ENCODE peak calls at places on chromosome 14, in four cellular contexts. F is nephron progenitor cell; L is transverse colon; C is activated naive CD4-positive, alpha-beta T cell. O is an unnamed sample.
A peak's percentile ranks its signal among the peaks of the same experiment; 100 is the strongest.

GRCh38 chr14:91521058-91521721 is 11.1 kb upstream of the PPP4R3A start:
- DNase-seq in F (no peak), C (no peak), L (no peak), O (no peak)

GRCh38 chr14:69288001-69288771 is 28.2 kb downstream of the GALNT16 start:
- DNase-seq in L (peak; percentile 27), C (no peak), F (peak; percentile 23), O (no peak)

GRCh38 chr14:68842298-68842697 is 49.4 kb upstream of the ZFP36L1 start:
- DNase-seq in L (no peak), F (no peak), C (no peak), O (no peak)

GRCh38 chr14:60327447-60328331 is 78.7 kb downstream of the PPM1A start:
- DNase-seq in C (peak; percentile 25), L (peak; percentile 60), F (peak; percentile 41), O (peak; percentile 43)

GRCh38 chr14:55136241-55136640 is 7.2 kb downstream of the LGALS3 start:
- DNase-seq in C (no peak), F (no peak), L (no peak), O (no peak)

GRCh38 chr14:60220917-60221316 is 28.1 kb upstream of the PPM1A start:
- DNase-seq in C (no peak), L (no peak), F (no peak), O (no peak)

GRCh38 chr14:70955543-70956480 is 48.6 kb downstream of the PCNX1 start:
- DNase-seq in F (no peak), L (no peak), C (peak; percentile 14), O (peak; percentile 6)

GRCh38 chr14:61153436-61153835 is 127.7 kb downstream of the TMEM30B start:
- DNase-seq in L (no peak), F (peak; percentile 26), C (no peak), O (no peak)

GRCh38 chr14:76767681-76768055 is 6.4 kb downstream of the VASH1 start:
- DNase-seq in L (no peak), C (no peak), F (no peak), O (no peak)

GRCh38 chr14:35229495-35230089 is 62.6 kb upstream of the PSMA6 start:
- DNase-seq in C (no peak), F (no peak), L (no peak), O (peak; percentile 25)

GRCh38 chr14:50763386-50764007 is 67.5 kb downstream of the NIN start:
- DNase-seq in F (no peak), L (no peak), C (no peak), O (no peak)

GRCh38 chr14:79587194-79587593 is 624.1 kb downstream of the DIO2 start:
- DNase-seq in F (no peak), L (no peak), C (no peak), O (no peak)

GRCh38 chr14:65413739-65414045 is 1.2 kb downstream of the FUT8 start:
- DNase-seq in C (no peak), L (no peak), F (no peak), O (peak; percentile 56)

GRCh38 chr14:50082308-50082742 is 34.0 kb downstream of the VCPKMT start:
- DNase-seq in L (no peak), F (no peak), C (peak; percentile 36), O (no peak)

GRCh38 chr14:51546603-51547258 is 105.0 kb upstream of the FRMD6 start:
- DNase-seq in F (no peak), C (no peak), L (no peak), O (no peak)

GRCh38 chr14:96071561-96071960 is 32.4 kb downstream of the C14orf132 start:
- DNase-seq in F (no peak), L (no peak), C (no peak), O (no peak)

GRCh38 chr14:90453401-90453951 is 56.6 kb downstream of the CALM1 start:
- DNase-seq in C (no peak), L (no peak), F (no peak), O (no peak)

GRCh38 chr14:88300817-88301216 is 22.3 kb downstream of the KCNK10 start:
- DNase-seq in F (no peak), C (no peak), L (no peak), O (no peak)

GRCh38 chr14:39339003-39339402 is 93.2 kb downstream of the FBXO33 start:
- DNase-seq in L (no peak), F (peak; percentile 17), C (no peak), O (no peak)

GRCh38 chr14:63297387-63297786 is 21.3 kb downstream of the GPHB5 start:
- DNase-seq in L (no peak), F (no peak), C (no peak), O (no peak)

GRCh38 chr14:57502581-57503254 is 9.1 kb upstream of the CCDC198 start:
- DNase-seq in L (no peak), F (no peak), C (no peak), O (no peak)

GRCh38 chr14:91307652-91308051 is 63.1 kb upstream of the GPR68 start:
- DNase-seq in L (no peak), F (no peak), C (no peak), O (no peak)

GRCh38 chr14:71321556-71322315 is 414.5 kb downstream of the PCNX1 start:
- DNase-seq in F (peak; percentile 3), C (no peak), L (no peak), O (peak; percentile 67)

GRCh38 chr14:32468955-32469354 is 139.9 kb downstream of the AKAP6 start:
- DNase-seq in L (no peak), C (no peak), F (no peak), O (peak; percentile 15)

GRCh38 chr14:89870335-89870734 is 84.2 kb downstream of the EFCAB11 start:
- DNase-seq in F (no peak), C (no peak), L (no peak), O (no peak)

GRCh38 chr14:93041002-93041401 is 74.7 kb downstream of the ITPK1 start:
- DNase-seq in L (no peak), F (no peak), C (no peak), O (no peak)

GRCh38 chr14:65041434-65041915 is 54.8 kb downstream of the FNTB start:
- DNase-seq in L (no peak), C (no peak), F (no peak), O (no peak)

GRCh38 chr14:64788706-64789105 is 84.5 kb downstream of the PLEKHG3 start:
- DNase-seq in F (no peak), C (no peak), L (no peak), O (peak; percentile 57)

GRCh38 chr14:98240396-98240795 is 1031.6 kb downstream of the BCL11B start:
- DNase-seq in F (no peak), C (no peak), L (no peak), O (no peak)

GRCh38 chr14:61508526-61508925 is 186.8 kb upstream of the HIF1A start:
- DNase-seq in C (no peak), F (no peak), L (no peak), O (no peak)

GRCh38 chr14:68084256-68084655 is 264.7 kb downstream of the RAD51B start:
- DNase-seq in F (no peak), L (no peak), C (no peak), O (no peak)

GRCh38 chr14:74437654-74438053 is 11.6 kb upstream of the SYNDIG1L start:
- DNase-seq in L (no peak), F (peak; percentile 35), C (no peak), O (no peak)

GRCh38 chr14:55339770-55340169 is 68.5 kb downstream of the FBXO34 start:
- DNase-seq in F (no peak), L (no peak), C (no peak), O (no peak)

GRCh38 chr14:91395998-91396660 is 21.5 kb downstream of the CCDC88C start:
- DNase-seq in C (no peak), L (peak; percentile 59), F (no peak), O (no peak)

GRCh38 chr14:104871656-104872468 is 6.8 kb downstream of the CEP170B start:
- DNase-seq in C (no peak), F (no peak), L (no peak), O (no peak)

GRCh38 chr14:26730929-26731618 is 133.2 kb upstream of the NOVA1 start:
- DNase-seq in F (peak; percentile 42), L (no peak), C (no peak), O (peak; percentile 0)

GRCh38 chr14:58243790-58244555 is 670 bp upstream of the PSMA3 start:
- DNase-seq in C (no peak), F (no peak), L (no peak), O (peak; percentile 72)

GRCh38 chr14:38502241-38502640 is 246.3 kb upstream of the CLEC14A start:
- DNase-seq in C (no peak), L (no peak), F (no peak), O (no peak)

GRCh38 chr14:106208794-106209193 is 682.4 kb downstream of the TMEM121 start:
- DNase-seq in C (no peak), L (no peak), F (no peak), O (no peak)

O was measured in erythroblast.